ENCODE peak calls at places on chromosome 1, in ten cellular contexts. One of them, this sample, is unnamed.

GRCh38 chr1:232507571-232507970 is 122.4 kb downstream of the SIPA1L2 start:
- DNase-seq in fibroblast of pulmonary artery: no peak
- DNase-seq in stimulated activated CD4-positive, alpha-beta T cell treated with anti-CD3 and anti-CD28 coated beads, Interleukin-2, amount 100 ng/mL, for 4 hours: no peak
- DNase-seq in memory B cell: no peak
- DNase-seq in AG04450: no peak
- DNase-seq in NCI-H1930: no peak
- DNase-seq in CD8-positive, alpha-beta T cell: no peak
- DNase-seq in AG09309: no peak
- DNase-seq in prostate gland: no peak
- DNase-seq in heart left ventricle: no peak
- DNase-seq in this sample: no peak

GRCh38 chr1:223010552-223011229 is 132.4 kb downstream of the TLR5 start:
- DNase-seq in AG04450: no peak
- DNase-seq in NCI-H1930: no peak
- DNase-seq in prostate gland: no peak
- DNase-seq in stimulated activated CD4-positive, alpha-beta T cell treated with anti-CD3 and anti-CD28 coated beads, Interleukin-2, amount 100 ng/mL, for 4 hours: no peak
- DNase-seq in CD8-positive, alpha-beta T cell: no peak
- DNase-seq in memory B cell: no peak
- DNase-seq in heart left ventricle: no peak
- DNase-seq in fibroblast of pulmonary artery: no peak
- DNase-seq in AG09309: peak; percentile 14
- DNase-seq in this sample: no peak

GRCh38 chr1:81254068-81254467 is 546.7 kb upstream of the ADGRL2 start:
- DNase-seq in AG04450: no peak
- DNase-seq in fibroblast of pulmonary artery: no peak
- DNase-seq in heart left ventricle: no peak
- DNase-seq in AG09309: no peak
- DNase-seq in NCI-H1930: no peak
- DNase-seq in memory B cell: no peak
- DNase-seq in prostate gland: no peak
- DNase-seq in stimulated activated CD4-positive, alpha-beta T cell treated with anti-CD3 and anti-CD28 coated beads, Interleukin-2, amount 100 ng/mL, for 4 hours: no peak
- DNase-seq in CD8-positive, alpha-beta T cell: no peak
- DNase-seq in this sample: no peak

GRCh38 chr1:178540646-178541045 is 27.7 kb downstream of the TEX35 start:
- DNase-seq in CD8-positive, alpha-beta T cell: no peak
- DNase-seq in NCI-H1930: no peak
- DNase-seq in AG04450: peak; percentile 68
- DNase-seq in fibroblast of pulmonary artery: peak; percentile 62
- DNase-seq in heart left ventricle: no peak
- DNase-seq in AG09309: peak; percentile 87
- DNase-seq in stimulated activated CD4-positive, alpha-beta T cell treated with anti-CD3 and anti-CD28 coated beads, Interleukin-2, amount 100 ng/mL, for 4 hours: no peak
- DNase-seq in memory B cell: no peak
- DNase-seq in prostate gland: no peak
- DNase-seq in this sample: no peak

GRCh38 chr1:182611326-182611725 is 7.1 kb upstream of the RGS16 start:
- DNase-seq in prostate gland: no peak
- DNase-seq in CD8-positive, alpha-beta T cell: no peak
- DNase-seq in AG09309: no peak
- DNase-seq in fibroblast of pulmonary artery: no peak
- DNase-seq in heart left ventricle: no peak
- DNase-seq in NCI-H1930: no peak
- DNase-seq in memory B cell: no peak
- DNase-seq in AG04450: no peak
- DNase-seq in stimulated activated CD4-positive, alpha-beta T cell treated with anti-CD3 and anti-CD28 coated beads, Interleukin-2, amount 100 ng/mL, for 4 hours: no peak
- DNase-seq in this sample: no peak

GRCh38 chr1:76726251-76726650 is 141.0 kb upstream of the ST6GALNAC5 start:
- DNase-seq in CD8-positive, alpha-beta T cell: no peak
- DNase-seq in fibroblast of pulmonary artery: no peak
- DNase-seq in stimulated activated CD4-positive, alpha-beta T cell treated with anti-CD3 and anti-CD28 coated beads, Interleukin-2, amount 100 ng/mL, for 4 hours: no peak
- DNase-seq in memory B cell: no peak
- DNase-seq in heart left ventricle: no peak
- DNase-seq in NCI-H1930: no peak
- DNase-seq in prostate gland: no peak
- DNase-seq in AG09309: no peak
- DNase-seq in AG04450: no peak
- DNase-seq in this sample: no peak

GRCh38 chr1:10173582-10173981 is 36.8 kb upstream of the KIF1B start:
- DNase-seq in heart left ventricle: no peak
- DNase-seq in CD8-positive, alpha-beta T cell: no peak
- DNase-seq in NCI-H1930: no peak
- DNase-seq in stimulated activated CD4-positive, alpha-beta T cell treated with anti-CD3 and anti-CD28 coated beads, Interleukin-2, amount 100 ng/mL, for 4 hours: no peak
- DNase-seq in fibroblast of pulmonary artery: no peak
- DNase-seq in memory B cell: no peak
- DNase-seq in AG09309: no peak
- DNase-seq in AG04450: no peak
- DNase-seq in prostate gland: no peak
- DNase-seq in this sample: no peak

GRCh38 chr1:20840731-20841130 is 53.6 kb upstream of the HP1BP3 start:
- DNase-seq in CD8-positive, alpha-beta T cell: no peak
- DNase-seq in NCI-H1930: no peak
- DNase-seq in AG09309: no peak
- DNase-seq in fibroblast of pulmonary artery: peak; percentile 41
- DNase-seq in memory B cell: no peak
- DNase-seq in stimulated activated CD4-positive, alpha-beta T cell treated with anti-CD3 and anti-CD28 coated beads, Interleukin-2, amount 100 ng/mL, for 4 hours: no peak
- DNase-seq in prostate gland: no peak
- DNase-seq in heart left ventricle: no peak
- DNase-seq in AG04450: no peak
- DNase-seq in this sample: no peak

GRCh38 chr1:208158640-208159541 is 85.3 kb downstream of the PLXNA2 start:
- DNase-seq in stimulated activated CD4-positive, alpha-beta T cell treated with anti-CD3 and anti-CD28 coated beads, Interleukin-2, amount 100 ng/mL, for 4 hours: no peak
- DNase-seq in NCI-H1930: no peak
- DNase-seq in AG04450: no peak
- DNase-seq in prostate gland: no peak
- DNase-seq in AG09309: no peak
- DNase-seq in fibroblast of pulmonary artery: no peak
- DNase-seq in memory B cell: no peak
- DNase-seq in heart left ventricle: no peak
- DNase-seq in CD8-positive, alpha-beta T cell: no peak
- DNase-seq in this sample: no peak

GRCh38 chr1:3587133-3587733 is 24.1 kb downstream of the MEGF6 start:
- DNase-seq in NCI-H1930: no peak
- DNase-seq in AG09309: no peak
- DNase-seq in fibroblast of pulmonary artery: peak; percentile 43
- DNase-seq in AG04450: no peak
- DNase-seq in memory B cell: no peak
- DNase-seq in heart left ventricle: no peak
- DNase-seq in stimulated activated CD4-positive, alpha-beta T cell treated with anti-CD3 and anti-CD28 coated beads, Interleukin-2, amount 100 ng/mL, for 4 hours: no peak
- DNase-seq in prostate gland: no peak
- DNase-seq in CD8-positive, alpha-beta T cell: no peak
- DNase-seq in this sample: no peak

GRCh38 chr1:221284028-221284427 is 404.8 kb downstream of the HLX start:
- DNase-seq in AG04450: peak; percentile 58
- DNase-seq in memory B cell: no peak
- DNase-seq in NCI-H1930: no peak
- DNase-seq in AG09309: no peak
- DNase-seq in prostate gland: no peak
- DNase-seq in CD8-positive, alpha-beta T cell: no peak
- DNase-seq in stimulated activated CD4-positive, alpha-beta T cell treated with anti-CD3 and anti-CD28 coated beads, Interleukin-2, amount 100 ng/mL, for 4 hours: no peak
- DNase-seq in fibroblast of pulmonary artery: peak; percentile 65
- DNase-seq in heart left ventricle: no peak
- DNase-seq in this sample: peak; percentile 90